ENCODE peak calls at places on chromosomes 4 and X, in four cellular contexts. P, C, T and O are unnamed samples.

GRCh38 chrX:64191281-64192010 is 14.1 kb downstream of the AMER1 start:
- DNase-seq in P (no peak), C (no peak), T (no peak), O (no peak)

GRCh38 chr4:110091426-110091825 is 107.0 kb downstream of the ELOVL6 start:
- DNase-seq in C (peak), T (no peak), P (no peak), O (no peak)

GRCh38 chr4:32909722-32910121 is 2189.6 kb downstream of the PCDH7 start:
- DNase-seq in C (no peak), P (no peak), T (peak), O (no peak)

GRCh38 chr4:174403177-174403543 is 119.1 kb downstream of the HPGD start:
- DNase-seq in T (no peak), C (no peak), P (no peak), O (no peak)

GRCh38 chrX:135437867-135438733 is 16.4 kb downstream of the SMIM10L2A start:
- DNase-seq in T (no peak), C (no peak), P (no peak), O (no peak)

GRCh38 chrX:2608638-2609430 is 82.3 kb upstream of the CD99 start:
- DNase-seq in P (peak), C (peak), T (peak), O (peak)

GRCh38 chr4:76308548-76308947 is 2.0 kb downstream of the STBD1 start:
- DNase-seq in T (no peak), P (no peak), C (no peak), O (no peak)

GRCh38 chr4:174120446-174121142 is 162.9 kb downstream of the FBXO8 start:
- DNase-seq in C (peak), P (peak), T (peak), O (no peak)

GRCh38 chrX:39857780-39858179 is 240.0 kb downstream of the BCOR start:
- DNase-seq in T (no peak), C (peak), P (no peak), O (no peak)

GRCh38 chr4:121189811-121190210 is 25.7 kb upstream of the TNIP3 start:
- DNase-seq in P (no peak), C (no peak), T (no peak), O (no peak)

GRCh38 chr4:153750197-153750817 is 9.5 kb downstream of the RNF175 start:
- DNase-seq in P (peak), T (peak), C (peak), O (peak)

GRCh38 chr4:108060164-108060563 is 70.5 kb downstream of the HADH start:
- DNase-seq in T (peak), P (peak), C (peak), O (no peak)

GRCh38 chr4:89111833-89112563 is 665 bp downstream of the TIGD2 start:
- DNase-seq in P (no peak), T (no peak), C (peak), O (no peak)

GRCh38 chr4:103197765-103198110 is 405 bp downstream of the CENPE start:
- DNase-seq in C (no peak), T (no peak), P (no peak), O (no peak)
- H3K14ac ChIP-seq in C (no peak), T (peak), P (no peak), O (no peak)

GRCh38 chr4:111542056-111542455 is 603.2 kb upstream of the FAM241A start:
- DNase-seq in P (no peak), T (no peak), C (no peak), O (no peak)

GRCh38 chr4:111546881-111547280 is 598.4 kb upstream of the FAM241A start:
- DNase-seq in T (no peak), C (no peak), P (no peak), O (no peak)
- H3K14ac ChIP-seq in T (no peak), C (no peak), P (no peak), O (no peak)

DNA sequence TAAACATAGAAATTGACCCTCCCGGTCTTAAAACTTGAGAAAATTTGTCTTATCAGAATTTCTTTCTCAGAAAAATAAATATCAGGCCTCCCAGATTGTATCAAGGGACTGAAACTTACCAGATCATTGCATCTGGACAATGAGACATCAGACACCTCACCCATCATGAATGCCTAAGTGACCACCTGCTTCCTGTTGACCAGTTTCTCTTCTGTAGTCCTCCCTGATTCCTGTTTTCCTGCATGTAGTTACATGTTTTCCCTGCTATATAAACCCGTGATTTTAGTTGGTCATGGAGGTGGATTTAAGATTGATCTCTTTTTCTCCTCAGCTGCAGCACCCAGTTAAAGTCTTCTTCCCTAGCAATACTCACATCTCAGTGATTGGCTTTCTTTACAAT is 548.1 kb downstream of the PPP4R3C start:
- DNase-seq in P (no peak), C (no peak), T (no peak), O (no peak)
- H3K14ac ChIP-seq in P (no peak), C (no peak), T (no peak), O (no peak)

GRCh38 chr4:38080575-38080974 is 120.4 kb downstream of the PTTG2 start:
- DNase-seq in T (no peak), P (no peak), C (no peak), O (no peak)
- H3K14ac ChIP-seq in T (no peak), P (no peak), C (no peak), O (no peak)

GRCh38 chrX:101079223-101079622 is 544 bp downstream of the TMEM35A start:
- DNase-seq in T (no peak), P (no peak), C (peak), O (peak)

GRCh38 chrX:101081257-101081656 is 2.6 kb downstream of the TMEM35A start:
- DNase-seq in C (no peak), P (no peak), T (no peak), O (no peak)

GRCh38 chrX:101078716-101079115 is at the start of gene TMEM35A:
- DNase-seq in P (no peak), T (peak), C (peak), O (peak)

GRCh38 chrX:101080326-101080725 is 1.6 kb downstream of the TMEM35A start:
- DNase-seq in T (no peak), P (no peak), C (no peak), O (no peak)

DNA sequence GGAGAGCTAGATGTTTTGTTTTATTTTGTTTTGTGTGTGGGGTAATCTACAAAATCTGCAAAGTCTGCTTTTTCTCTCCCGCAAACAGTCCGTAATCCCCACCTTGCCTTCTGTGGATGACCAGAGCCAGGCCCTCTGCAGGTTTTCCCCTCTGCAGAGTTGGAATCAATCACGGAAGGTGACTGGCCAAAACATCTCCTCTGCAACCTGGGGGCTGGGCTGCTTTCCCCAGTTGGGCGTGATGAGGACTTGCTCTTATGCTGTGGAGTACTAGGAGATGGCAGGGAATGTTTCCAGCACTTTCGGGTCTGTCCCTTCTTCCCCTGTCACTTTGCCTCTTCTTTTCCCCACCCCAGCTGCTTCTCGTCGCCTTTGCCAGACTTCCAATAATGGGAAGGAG is 1.1 kb downstream of the TMEM35A start:
- DNase-seq in T (no peak), P (no peak), C (no peak), O (no peak)
- H3K14ac ChIP-seq in T (no peak), P (no peak), C (no peak), O (no peak)

DNA sequence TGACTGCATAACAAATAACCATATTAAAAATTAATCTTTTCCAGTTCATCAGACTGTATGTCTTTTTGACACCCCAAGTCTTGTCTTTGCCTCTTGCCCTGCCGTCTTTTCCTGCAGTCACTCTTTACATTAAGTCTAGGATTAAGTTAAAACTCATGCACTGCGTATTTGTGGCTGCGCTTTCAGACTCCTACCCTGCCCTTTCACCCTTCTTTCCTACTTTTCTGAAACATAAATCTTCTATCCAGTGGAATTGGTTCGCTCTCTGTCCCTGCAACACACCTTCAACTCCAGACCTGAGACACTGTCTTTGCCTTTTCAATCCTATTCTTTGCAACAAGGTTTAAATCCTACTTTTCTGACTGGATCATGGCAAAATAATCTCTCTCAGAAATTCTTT is 19.9 kb downstream of the SPRY1 start:
- DNase-seq in C (no peak), T (no peak), P (no peak), O (no peak)
- H3K14ac ChIP-seq in C (no peak), T (no peak), P (no peak), O (no peak)